ENCODE peak calls at places on chromosomes 4 and X, in nine cellular contexts. N is GM23338; F is HepG2; A is IMR-90; L is fibroblast of lung; B is heart right ventricle; K is CD8-positive, alpha-beta T cell; Q is endodermal cell; O is MM.1S. X is an unnamed sample.

GRCh38 chr4:108492816-108493595 is 127.4 kb upstream of the RPL34 start:
- DNase-seq in B (no peak), O (peak; percentile 73), A (peak; percentile 11), N (peak; percentile 82), F (peak; percentile 16), K (no peak), L (peak; percentile 14), Q (peak; percentile 90), X (no peak)

GRCh38 chr4:109032676-109033075 is 269.8 kb downstream of the COL25A1 start:
- DNase-seq in A (no peak), L (no peak), O (no peak), B (no peak), N (no peak), Q (no peak), F (no peak), K (no peak), X (no peak)

GRCh38 chr4:28490669-28491068 is 1630.0 kb downstream of the STIM2 start:
- DNase-seq in O (no peak), A (peak; percentile 52), B (no peak), K (no peak), Q (no peak), N (peak; percentile 17), F (no peak), L (no peak), X (no peak)

GRCh38 chr4:179836179-179837075 is 2394.2 kb upstream of the AGA start:
- DNase-seq in B (no peak), O (no peak), Q (no peak), L (peak; percentile 45), A (peak; percentile 54), F (no peak), K (no peak), N (no peak), X (no peak)

GRCh38 chr4:53844133-53844532 is 220.3 kb downstream of the CHIC2 start:
- DNase-seq in B (no peak), L (no peak), Q (no peak), K (no peak), O (no peak), A (no peak), F (no peak), N (no peak), X (no peak)

GRCh38 chr4:184064877-184065276 is 152.8 kb downstream of the ENPP6 start:
- DNase-seq in A (no peak), F (peak; percentile 28), O (no peak), N (no peak), B (no peak), Q (no peak), L (no peak), K (no peak), X (no peak)

GRCh38 chrX:13371191-13371590 is 51.3 kb upstream of the ATXN3L start:
- DNase-seq in A (peak; percentile 24), Q (no peak), B (no peak), F (no peak), N (no peak), L (peak; percentile 42), K (no peak), O (no peak), X (no peak)

GRCh38 chr4:113101669-113102068 is 52.2 kb downstream of the ANK2 start:
- DNase-seq in K (no peak), A (peak; percentile 5), N (no peak), F (peak; percentile 3), L (peak; percentile 54), Q (no peak), O (no peak), B (no peak), X (no peak)

GRCh38 chr4:102169345-102169744 is 175.9 kb downstream of the SLC39A8 start:
- DNase-seq in N (peak; percentile 52), O (no peak), Q (peak; percentile 67), K (no peak), B (no peak), F (no peak), A (no peak), L (peak; percentile 5), X (no peak)

GRCh38 chrX:97847885-97848679 is 964.4 kb downstream of the RPA4 start:
- DNase-seq in K (no peak), L (no peak), O (no peak), Q (no peak), A (no peak), N (no peak), B (no peak), F (no peak), X (no peak)

GRCh38 chrX:46597774-46598173 is 24.2 kb downstream of the CHST7 start:
- DNase-seq in L (no peak), O (no peak), K (no peak), F (no peak), A (no peak), B (no peak), Q (no peak), N (no peak), X (no peak)

GRCh38 chr4:51859476-51860032 is 16.6 kb downstream of the DCUN1D4 start:
- DNase-seq in B (no peak), Q (no peak), N (no peak), A (no peak), K (no peak), L (peak; percentile 37), F (no peak), O (no peak), X (no peak)

GRCh38 chrX:38124000-38124399 is 96.7 kb downstream of the SRPX start:
- DNase-seq in N (peak; percentile 13), K (no peak), L (no peak), B (no peak), O (no peak), Q (no peak), F (no peak), A (no peak), X (no peak)

GRCh38 chr4:10129196-10130185 is 12.9 kb upstream of the WDR1 start:
- DNase-seq in N (no peak), L (no peak), O (no peak), K (no peak), Q (no peak), A (no peak), B (no peak), F (no peak), X (no peak)

GRCh38 chrX:130825509-130825908 is 77.5 kb downstream of the ENOX2 start:
- DNase-seq in Q (no peak), O (no peak), F (no peak), A (no peak), N (no peak), B (no peak), L (no peak), K (no peak), X (no peak)

GRCh38 chr4:187042251-187042650 is 318.6 kb upstream of the FAT1 start:
- DNase-seq in B (no peak), N (no peak), K (no peak), F (no peak), A (no peak), L (no peak), Q (no peak), O (no peak), X (no peak)

GRCh38 chrX:103607385-103608304 is at the start of gene TCEAL3:
- DNase-seq in N (peak; percentile 62), L (peak; percentile 47), B (peak; percentile 56), O (no peak), K (no peak), F (no peak), Q (peak; percentile 87), A (peak; percentile 26), X (peak; percentile 76)

GRCh38 chr4:6263541-6264540 is 5.8 kb upstream of the WFS1 start:
- DNase-seq in F (peak; percentile 60), K (no peak), L (peak; percentile 46), O (peak; percentile 68), N (peak; percentile 68), Q (peak; percentile 80), A (peak; percentile 63), B (peak; percentile 51), X (no peak)

GRCh38 chr4:182680196-182680771 is 236.9 kb downstream of the DCTD start:
- DNase-seq in F (no peak), N (no peak), A (no peak), Q (no peak), B (peak; percentile 37), K (no peak), L (peak; percentile 49), O (no peak), X (no peak)

GRCh38 chr4:7760228-7760627 is 179.4 kb downstream of the AFAP1 start:
- DNase-seq in A (no peak), N (no peak), B (no peak), O (no peak), K (no peak), Q (no peak), F (no peak), L (no peak), X (no peak)
- H3K36me3 ChIP-seq in A (peaks cover 70% of the 10 kb centered on the region), N (no peaks in the 10 kb centered on the region), B (no peaks in the 10 kb centered on the region), O (no peaks in the 10 kb centered on the region), K (no peaks in the 10 kb centered on the region), Q (peaks cover 37% of the 10 kb centered on the region), F (peaks cover 4% of the 10 kb centered on the region), L (peaks cover 11% of the 10 kb centered on the region), X (no peaks in the 10 kb centered on the region)

GRCh38 chrX:88613338-88613737 is 133.7 kb upstream of the CPXCR1 start:
- DNase-seq in L (no peak), O (peak; percentile 55), F (peak; percentile 56), K (no peak), A (no peak), B (no peak), Q (peak; percentile 57), N (peak; percentile 64), X (no peak)
- TF ChIP-seq CTCF in L (no peak), O (peak; percentile 74), F (peak; percentile 70), K (no peak), A (peak; percentile 32), B (peak; percentile 44), Q (peak; percentile 91), N (peak; percentile 59), X (peak; percentile 25)

DNA sequence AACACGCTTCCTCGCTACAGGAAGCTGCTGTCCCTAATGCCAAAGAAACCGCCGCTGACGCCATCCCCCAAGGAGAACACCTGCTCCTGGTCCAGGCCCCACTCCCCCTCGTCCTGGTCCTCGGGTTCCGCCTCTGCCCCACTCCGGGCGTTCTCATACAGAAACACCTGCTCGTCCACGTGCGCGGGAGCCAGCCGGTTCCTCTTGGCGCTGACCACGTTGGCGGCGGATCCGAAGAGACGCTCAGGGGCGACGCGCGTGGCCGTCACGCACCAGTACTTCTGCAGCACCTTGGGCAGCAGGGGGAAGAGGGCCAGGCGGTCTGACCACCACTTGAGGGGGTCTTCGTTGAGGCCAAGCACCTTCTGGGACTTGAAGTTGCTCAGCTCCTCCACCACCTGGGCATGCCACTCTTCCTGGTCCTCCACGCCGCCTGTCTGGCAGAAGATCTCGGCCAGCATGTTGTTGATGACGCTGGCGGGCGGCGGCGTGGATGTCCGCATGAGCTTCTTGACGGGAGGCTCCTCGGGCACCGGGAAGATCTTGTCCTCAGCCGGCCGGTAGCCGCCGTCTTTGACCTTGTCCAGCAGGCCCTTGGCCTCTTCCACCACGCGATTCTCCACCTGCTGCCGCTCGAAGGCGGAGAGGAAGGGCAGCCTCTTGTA is 12.0 kb downstream of the DHRSX start:
- DNase-seq in Q (peak; percentile 29), N (no peak), K (no peak), L (no peak), B (no peak), O (no peak), A (no peak), F (no peak), X (no peak)
- H3K36me3 ChIP-seq in Q (peaks cover 43% of the 10 kb centered on the region), N (no peaks in the 10 kb centered on the region), K (peaks cover 5% of the 10 kb centered on the region), L (peaks cover 18% of the 10 kb centered on the region), B (peaks cover 28% of the 10 kb centered on the region), O (no peaks in the 10 kb centered on the region), A (peaks cover 51% of the 10 kb centered on the region), F (peaks cover 68% of the 10 kb centered on the region), X (no peaks in the 10 kb centered on the region)

DNA sequence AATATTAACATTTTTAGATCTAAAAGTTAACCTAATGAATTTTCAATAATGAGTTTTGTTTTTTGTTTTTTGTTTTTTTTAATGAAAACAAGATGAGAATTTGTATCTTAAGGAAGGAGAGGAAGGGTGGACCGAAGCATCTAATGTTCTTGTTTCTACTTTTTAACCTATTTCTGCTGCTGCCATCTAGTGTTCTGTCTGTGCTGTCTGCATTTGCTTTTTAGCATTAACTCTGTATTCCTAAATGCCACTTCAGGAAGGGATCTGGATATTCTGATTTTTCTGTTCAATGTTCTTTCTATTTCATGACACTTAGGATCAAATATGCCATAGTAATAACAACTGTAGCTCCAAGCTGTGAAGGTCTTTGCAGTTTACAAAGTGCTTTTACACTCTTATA is 161.7 kb downstream of the BRWD3 start:
- DNase-seq in L (no peak), F (no peak), A (no peak), O (no peak), N (peak; percentile 2), K (no peak), B (no peak), Q (no peak), X (no peak)
- TF ChIP-seq CTCF in L (peak; percentile 34), F (peak; percentile 24), A (peak; percentile 38), O (peak; percentile 40), N (peak; percentile 44), K (no peak), B (no peak), Q (peak; percentile 52), X (no peak)